ENCODE peak calls at places on chromosome 2, in seven cellular contexts. One of them, this sample, is unnamed.

GRCh38 chr2:197310940-197311485 is 433 bp upstream of the ANKRD44 start:
- DNase-seq in pancreas: no peak
- DNase-seq in dermis microvascular lymphatic vessel endothelial cell: no peak
- DNase-seq in activated T-helper 1 cell treated with Interleukin-2 at 50 U/mL for 16 hours: no peak
- DNase-seq in NCI-H748 treated with DMSO at 0.1 percent for 48 hours: no peak
- DNase-seq in right cardiac atrium: no peak
- DNase-seq in fibroblast of the aortic adventitia: peak
- DNase-seq in this sample: peak

GRCh38 chr2:238450440-238450861 is 23.7 kb downstream of the ASB1 start:
- DNase-seq in pancreas: no peak
- DNase-seq in NCI-H748 treated with DMSO at 0.1 percent for 48 hours: no peak
- DNase-seq in fibroblast of the aortic adventitia: no peak
- DNase-seq in dermis microvascular lymphatic vessel endothelial cell: no peak
- DNase-seq in activated T-helper 1 cell treated with Interleukin-2 at 50 U/mL for 16 hours: no peak
- DNase-seq in right cardiac atrium: peak
- DNase-seq in this sample: no peak

GRCh38 chr2:56077352-56077915 is 106.4 kb upstream of the CCDC85A start:
- DNase-seq in pancreas: peak
- DNase-seq in dermis microvascular lymphatic vessel endothelial cell: peak
- DNase-seq in NCI-H748 treated with DMSO at 0.1 percent for 48 hours: no peak
- DNase-seq in activated T-helper 1 cell treated with Interleukin-2 at 50 U/mL for 16 hours: no peak
- DNase-seq in fibroblast of the aortic adventitia: peak
- DNase-seq in right cardiac atrium: no peak
- DNase-seq in this sample: peak

GRCh38 chr2:14633031-14633430 is 514 bp downstream of the LRATD1 start:
- DNase-seq in fibroblast of the aortic adventitia: no peak
- DNase-seq in pancreas: peak
- DNase-seq in activated T-helper 1 cell treated with Interleukin-2 at 50 U/mL for 16 hours: no peak
- DNase-seq in NCI-H748 treated with DMSO at 0.1 percent for 48 hours: peak
- DNase-seq in dermis microvascular lymphatic vessel endothelial cell: no peak
- DNase-seq in right cardiac atrium: peak
- DNase-seq in this sample: peak

GRCh38 chr2:237150831-237151230 is 65.1 kb downstream of the COPS8 start:
- DNase-seq in dermis microvascular lymphatic vessel endothelial cell: no peak
- DNase-seq in right cardiac atrium: no peak
- DNase-seq in NCI-H748 treated with DMSO at 0.1 percent for 48 hours: no peak
- DNase-seq in fibroblast of the aortic adventitia: no peak
- DNase-seq in pancreas: no peak
- DNase-seq in activated T-helper 1 cell treated with Interleukin-2 at 50 U/mL for 16 hours: no peak
- DNase-seq in this sample: no peak

GRCh38 chr2:37809525-37809924 is 115.6 kb upstream of the RMDN2 start:
- DNase-seq in fibroblast of the aortic adventitia: peak
- DNase-seq in right cardiac atrium: no peak
- DNase-seq in NCI-H748 treated with DMSO at 0.1 percent for 48 hours: no peak
- DNase-seq in pancreas: no peak
- DNase-seq in activated T-helper 1 cell treated with Interleukin-2 at 50 U/mL for 16 hours: no peak
- DNase-seq in dermis microvascular lymphatic vessel endothelial cell: peak
- DNase-seq in this sample: peak

GRCh38 chr2:1704606-1705556 is 39.4 kb downstream of the PXDN start:
- DNase-seq in right cardiac atrium: no peak
- DNase-seq in NCI-H748 treated with DMSO at 0.1 percent for 48 hours: no peak
- DNase-seq in pancreas: no peak
- DNase-seq in fibroblast of the aortic adventitia: no peak
- DNase-seq in dermis microvascular lymphatic vessel endothelial cell: no peak
- DNase-seq in activated T-helper 1 cell treated with Interleukin-2 at 50 U/mL for 16 hours: no peak
- DNase-seq in this sample: no peak

GRCh38 chr2:222982010-222982908 is 69.7 kb upstream of the KCNE4 start:
- DNase-seq in right cardiac atrium: peak
- DNase-seq in dermis microvascular lymphatic vessel endothelial cell: peak
- DNase-seq in fibroblast of the aortic adventitia: peak
- DNase-seq in activated T-helper 1 cell treated with Interleukin-2 at 50 U/mL for 16 hours: no peak
- DNase-seq in pancreas: peak
- DNase-seq in NCI-H748 treated with DMSO at 0.1 percent for 48 hours: peak
- DNase-seq in this sample: peak

GRCh38 chr2:145095641-145096435 is 575.9 kb upstream of the ZEB2 start:
- DNase-seq in dermis microvascular lymphatic vessel endothelial cell: no peak
- DNase-seq in fibroblast of the aortic adventitia: peak
- DNase-seq in right cardiac atrium: no peak
- DNase-seq in NCI-H748 treated with DMSO at 0.1 percent for 48 hours: no peak
- DNase-seq in activated T-helper 1 cell treated with Interleukin-2 at 50 U/mL for 16 hours: no peak
- DNase-seq in pancreas: no peak
- DNase-seq in this sample: no peak

GRCh38 chr2:196957442-196957841 is 30.9 kb upstream of the PGAP1 start:
- DNase-seq in dermis microvascular lymphatic vessel endothelial cell: no peak
- DNase-seq in right cardiac atrium: no peak
- DNase-seq in NCI-H748 treated with DMSO at 0.1 percent for 48 hours: no peak
- DNase-seq in pancreas: no peak
- DNase-seq in activated T-helper 1 cell treated with Interleukin-2 at 50 U/mL for 16 hours: no peak
- DNase-seq in fibroblast of the aortic adventitia: no peak
- DNase-seq in this sample: no peak

GRCh38 chr2:143940720-143941119 is 579.2 kb downstream of the ZEB2 start:
- DNase-seq in activated T-helper 1 cell treated with Interleukin-2 at 50 U/mL for 16 hours: no peak
- DNase-seq in pancreas: no peak
- DNase-seq in fibroblast of the aortic adventitia: no peak
- DNase-seq in right cardiac atrium: no peak
- DNase-seq in NCI-H748 treated with DMSO at 0.1 percent for 48 hours: no peak
- DNase-seq in dermis microvascular lymphatic vessel endothelial cell: no peak
- DNase-seq in this sample: no peak

GRCh38 chr2:111100765-111101162 is 19.9 kb upstream of the BCL2L11 start:
- DNase-seq in NCI-H748 treated with DMSO at 0.1 percent for 48 hours: no peak
- DNase-seq in activated T-helper 1 cell treated with Interleukin-2 at 50 U/mL for 16 hours: no peak
- DNase-seq in right cardiac atrium: no peak
- DNase-seq in fibroblast of the aortic adventitia: no peak
- DNase-seq in pancreas: no peak
- DNase-seq in dermis microvascular lymphatic vessel endothelial cell: no peak
- DNase-seq in this sample: peak

GRCh38 chr2:84613082-84613481 is 96.8 kb downstream of the DNAH6 start:
- DNase-seq in NCI-H748 treated with DMSO at 0.1 percent for 48 hours: no peak
- DNase-seq in fibroblast of the aortic adventitia: no peak
- DNase-seq in dermis microvascular lymphatic vessel endothelial cell: no peak
- DNase-seq in right cardiac atrium: no peak
- DNase-seq in pancreas: peak
- DNase-seq in activated T-helper 1 cell treated with Interleukin-2 at 50 U/mL for 16 hours: no peak
- DNase-seq in this sample: peak

GRCh38 chr2:16686641-16687040 is 21.0 kb upstream of the CYRIA start:
- DNase-seq in fibroblast of the aortic adventitia: no peak
- DNase-seq in NCI-H748 treated with DMSO at 0.1 percent for 48 hours: no peak
- DNase-seq in pancreas: no peak
- DNase-seq in activated T-helper 1 cell treated with Interleukin-2 at 50 U/mL for 16 hours: no peak
- DNase-seq in right cardiac atrium: no peak
- DNase-seq in dermis microvascular lymphatic vessel endothelial cell: no peak
- DNase-seq in this sample: no peak

GRCh38 chr2:128646691-128647090 is 328.0 kb upstream of the HS6ST1 start:
- DNase-seq in fibroblast of the aortic adventitia: no peak
- DNase-seq in pancreas: no peak
- DNase-seq in dermis microvascular lymphatic vessel endothelial cell: no peak
- DNase-seq in right cardiac atrium: no peak
- DNase-seq in NCI-H748 treated with DMSO at 0.1 percent for 48 hours: no peak
- DNase-seq in activated T-helper 1 cell treated with Interleukin-2 at 50 U/mL for 16 hours: no peak
- DNase-seq in this sample: no peak

GRCh38 chr2:105299290-105299689 is 30.2 kb downstream of the TGFBRAP1 start:
- DNase-seq in fibroblast of the aortic adventitia: no peak
- DNase-seq in right cardiac atrium: no peak
- DNase-seq in activated T-helper 1 cell treated with Interleukin-2 at 50 U/mL for 16 hours: no peak
- DNase-seq in pancreas: no peak
- DNase-seq in dermis microvascular lymphatic vessel endothelial cell: no peak
- DNase-seq in NCI-H748 treated with DMSO at 0.1 percent for 48 hours: no peak
- DNase-seq in this sample: peak

GRCh38 chr2:232533944-232534710 is 5.4 kb upstream of the CHRNG start:
- DNase-seq in right cardiac atrium: no peak
- DNase-seq in NCI-H748 treated with DMSO at 0.1 percent for 48 hours: no peak
- DNase-seq in fibroblast of the aortic adventitia: peak
- DNase-seq in activated T-helper 1 cell treated with Interleukin-2 at 50 U/mL for 16 hours: no peak
- DNase-seq in pancreas: no peak
- DNase-seq in dermis microvascular lymphatic vessel endothelial cell: no peak
- DNase-seq in this sample: no peak

GRCh38 chr2:204794624-204795023 is 249.3 kb downstream of the PARD3B start:
- DNase-seq in dermis microvascular lymphatic vessel endothelial cell: no peak
- DNase-seq in fibroblast of the aortic adventitia: peak
- DNase-seq in activated T-helper 1 cell treated with Interleukin-2 at 50 U/mL for 16 hours: no peak
- DNase-seq in NCI-H748 treated with DMSO at 0.1 percent for 48 hours: no peak
- DNase-seq in right cardiac atrium: no peak
- DNase-seq in pancreas: no peak
- DNase-seq in this sample: no peak

GRCh38 chr2:188734688-188735087 is 239.5 kb upstream of the COL3A1 start:
- DNase-seq in NCI-H748 treated with DMSO at 0.1 percent for 48 hours: no peak
- DNase-seq in activated T-helper 1 cell treated with Interleukin-2 at 50 U/mL for 16 hours: no peak
- DNase-seq in dermis microvascular lymphatic vessel endothelial cell: no peak
- DNase-seq in fibroblast of the aortic adventitia: no peak
- DNase-seq in right cardiac atrium: no peak
- DNase-seq in pancreas: no peak
- DNase-seq in this sample: no peak

GRCh38 chr2:241542278-241542605 is 16.3 kb upstream of the BOK start:
- DNase-seq in activated T-helper 1 cell treated with Interleukin-2 at 50 U/mL for 16 hours: no peak
- DNase-seq in NCI-H748 treated with DMSO at 0.1 percent for 48 hours: no peak
- DNase-seq in dermis microvascular lymphatic vessel endothelial cell: no peak
- DNase-seq in pancreas: no peak
- DNase-seq in right cardiac atrium: no peak
- DNase-seq in fibroblast of the aortic adventitia: no peak
- DNase-seq in this sample: peak

GRCh38 chr2:63614983-63615945 is 26.5 kb downstream of the MDH1 start:
- DNase-seq in NCI-H748 treated with DMSO at 0.1 percent for 48 hours: no peak
- DNase-seq in activated T-helper 1 cell treated with Interleukin-2 at 50 U/mL for 16 hours: no peak
- DNase-seq in pancreas: no peak
- DNase-seq in dermis microvascular lymphatic vessel endothelial cell: peak
- DNase-seq in right cardiac atrium: no peak
- DNase-seq in fibroblast of the aortic adventitia: peak
- DNase-seq in this sample: no peak

GRCh38 chr2:217873371-217873770 is 129.4 kb downstream of the TNS1 start:
- DNase-seq in fibroblast of the aortic adventitia: no peak
- DNase-seq in dermis microvascular lymphatic vessel endothelial cell: no peak
- DNase-seq in NCI-H748 treated with DMSO at 0.1 percent for 48 hours: no peak
- DNase-seq in pancreas: no peak
- DNase-seq in right cardiac atrium: no peak
- DNase-seq in activated T-helper 1 cell treated with Interleukin-2 at 50 U/mL for 16 hours: no peak
- DNase-seq in this sample: no peak

GRCh38 chr2:23512778-23513177 is 127.8 kb downstream of the KLHL29 start:
- DNase-seq in NCI-H748 treated with DMSO at 0.1 percent for 48 hours: no peak
- DNase-seq in dermis microvascular lymphatic vessel endothelial cell: no peak
- DNase-seq in pancreas: no peak
- DNase-seq in activated T-helper 1 cell treated with Interleukin-2 at 50 U/mL for 16 hours: no peak
- DNase-seq in right cardiac atrium: no peak
- DNase-seq in fibroblast of the aortic adventitia: no peak
- DNase-seq in this sample: no peak

GRCh38 chr2:234172066-234172465 is 121.6 kb downstream of the SPP2 start:
- DNase-seq in activated T-helper 1 cell treated with Interleukin-2 at 50 U/mL for 16 hours: no peak
- DNase-seq in dermis microvascular lymphatic vessel endothelial cell: no peak
- DNase-seq in fibroblast of the aortic adventitia: peak
- DNase-seq in NCI-H748 treated with DMSO at 0.1 percent for 48 hours: no peak
- DNase-seq in right cardiac atrium: no peak
- DNase-seq in pancreas: no peak
- DNase-seq in this sample: no peak

GRCh38 chr2:233360771-233361176 is 6.5 kb downstream of the DGKD start:
- DNase-seq in right cardiac atrium: no peak
- DNase-seq in activated T-helper 1 cell treated with Interleukin-2 at 50 U/mL for 16 hours: no peak
- DNase-seq in fibroblast of the aortic adventitia: no peak
- DNase-seq in dermis microvascular lymphatic vessel endothelial cell: no peak
- DNase-seq in pancreas: no peak
- DNase-seq in NCI-H748 treated with DMSO at 0.1 percent for 48 hours: no peak
- DNase-seq in this sample: no peak

GRCh38 chr2:32011566-32011960 is 755 bp upstream of the MEMO1 start:
- DNase-seq in activated T-helper 1 cell treated with Interleukin-2 at 50 U/mL for 16 hours: no peak
- DNase-seq in pancreas: no peak
- DNase-seq in right cardiac atrium: no peak
- DNase-seq in fibroblast of the aortic adventitia: no peak
- DNase-seq in NCI-H748 treated with DMSO at 0.1 percent for 48 hours: no peak
- DNase-seq in dermis microvascular lymphatic vessel endothelial cell: no peak
- DNase-seq in this sample: no peak

GRCh38 chr2:205769879-205770278 is 87.6 kb downstream of the NRP2 start:
- DNase-seq in NCI-H748 treated with DMSO at 0.1 percent for 48 hours: peak
- DNase-seq in pancreas: no peak
- DNase-seq in right cardiac atrium: no peak
- DNase-seq in dermis microvascular lymphatic vessel endothelial cell: no peak
- DNase-seq in activated T-helper 1 cell treated with Interleukin-2 at 50 U/mL for 16 hours: no peak
- DNase-seq in fibroblast of the aortic adventitia: no peak
- DNase-seq in this sample: no peak

GRCh38 chr2:205714058-205714776 is 31.9 kb downstream of the NRP2 start:
- DNase-seq in dermis microvascular lymphatic vessel endothelial cell: no peak
- DNase-seq in right cardiac atrium: no peak
- DNase-seq in activated T-helper 1 cell treated with Interleukin-2 at 50 U/mL for 16 hours: no peak
- DNase-seq in pancreas: no peak
- DNase-seq in fibroblast of the aortic adventitia: no peak
- DNase-seq in NCI-H748 treated with DMSO at 0.1 percent for 48 hours: no peak
- DNase-seq in this sample: no peak

GRCh38 chr2:101809656-101810055 is 112.1 kb downstream of the MAP4K4 start:
- DNase-seq in dermis microvascular lymphatic vessel endothelial cell: no peak
- DNase-seq in right cardiac atrium: no peak
- DNase-seq in activated T-helper 1 cell treated with Interleukin-2 at 50 U/mL for 16 hours: no peak
- DNase-seq in pancreas: no peak
- DNase-seq in fibroblast of the aortic adventitia: peak
- DNase-seq in NCI-H748 treated with DMSO at 0.1 percent for 48 hours: no peak
- DNase-seq in this sample: no peak

This sample was measured in DMS53.